ENCODE peak calls at places on chromosome 5, in four cellular contexts. K, O, B and L are unnamed samples.

GRCh38 chr5:165525268-165525667 is 2019.8 kb downstream of the MAT2B start:
- DNase-seq in K (no peak), O (no peak), B (no peak), L (no peak)

GRCh38 chr5:6431214-6432195 is 17.2 kb upstream of the UBE2QL1 start:
- DNase-seq in K (no peak), O (no peak), B (no peak), L (no peak)

GRCh38 chr5:149153751-149154610 is 12.7 kb downstream of the ABLIM3 start:
- DNase-seq in K (no peak), O (no peak), B (no peak), L (no peak)

GRCh38 chr5:169803077-169803981 is 166.3 kb downstream of the DOCK2 start:
- DNase-seq in K (peak; percentile 30), O (no peak), B (no peak), L (no peak)

GRCh38 chr5:142059304-142059940 is 46.6 kb upstream of the GNPDA1 start:
- DNase-seq in K (no peak), O (no peak), B (no peak), L (no peak)

GRCh38 chr5:60497706-60498500 is 202.1 kb downstream of the DEPDC1B start:
- DNase-seq in K (no peak), O (no peak), B (no peak), L (no peak)

GRCh38 chr5:74673011-74673790 is 11.8 kb upstream of the HEXB start:
- DNase-seq in K (no peak), O (no peak), B (peak; percentile 28), L (no peak)

GRCh38 chr5:135262364-135262763 is 136.7 kb downstream of the MACROH2A1 start:
- DNase-seq in K (no peak), O (no peak), B (no peak), L (no peak)

GRCh38 chr5:163245584-163245983 is 191.8 kb upstream of the CCNG1 start:
- DNase-seq in K (no peak), O (no peak), B (no peak), L (no peak)

GRCh38 chr5:121503111-121503840 is 348.4 kb upstream of the FTMT start:
- DNase-seq in K (no peak), O (peak; percentile 45), B (peak; percentile 8), L (no peak)

GRCh38 chr5:154603978-154604679 is 126.1 kb upstream of the HAND1 start:
- DNase-seq in K (no peak), O (no peak), B (no peak), L (no peak)

GRCh38 chr5:133749331-133749985 is 137.1 kb upstream of the FSTL4 start:
- DNase-seq in K (no peak), O (no peak), B (no peak), L (no peak)

GRCh38 chr5:72166070-72166979 is 59.0 kb downstream of the MAP1B start:
- DNase-seq in K (peak; percentile 37), O (peak; percentile 51), B (no peak), L (no peak)

GRCh38 chr5:157148734-157149615 is 6.3 kb upstream of the MED7 start:
- DNase-seq in K (peak; percentile 39), O (peak; percentile 90), B (peak; percentile 78), L (peak; percentile 55)

GRCh38 chr5:121144764-121145163 is 680.7 kb downstream of the PRR16 start:
- DNase-seq in K (no peak), O (no peak), B (no peak), L (no peak)

GRCh38 chr5:54520438-54520846 is 2.9 kb downstream of the SNX18 start:
- DNase-seq in K (no peak), O (no peak), B (no peak), L (no peak)

GRCh38 chr5:159582756-159583523 is 252.7 kb upstream of the IL12B start:
- DNase-seq in K (no peak), O (no peak), B (no peak), L (no peak)

GRCh38 chr5:160312139-160312959 is at the start of gene CCNJL:
- DNase-seq in K (peak; percentile 51), O (peak; percentile 57), B (no peak), L (no peak)

GRCh38 chr5:155631116-155631515 is 617.6 kb downstream of the KIF4B start:
- DNase-seq in K (no peak), O (no peak), B (no peak), L (no peak)

GRCh38 chr5:87300744-87301143 is 33.1 kb downstream of the RASA1 start:
- DNase-seq in K (no peak), O (no peak), B (no peak), L (no peak)

GRCh38 chr5:90546216-90546837 is 12.3 kb upstream of the ADGRV1 start:
- DNase-seq in K (no peak), O (no peak), B (no peak), L (no peak)

GRCh38 chr5:9544502-9545300 is 1.2 kb downstream of the SEMA5A start:
- DNase-seq in K (peak; percentile 85), O (peak; percentile 90), B (no peak), L (no peak)

GRCh38 chr5:75558972-75559632 is 47.4 kb downstream of the POLK start:
- DNase-seq in K (no peak), O (no peak), B (no peak), L (no peak)

GRCh38 chr5:38329132-38329715 is 70.9 kb downstream of the EGFLAM start:
- DNase-seq in K (no peak), O (no peak), B (no peak), L (no peak)

GRCh38 chr5:142235050-142235797 is 89.6 kb downstream of the SPRY4 start:
- DNase-seq in K (no peak), O (no peak), B (no peak), L (no peak)

GRCh38 chr5:126527158-126527557 is 67.9 kb downstream of the ALDH7A1 start:
- DNase-seq in K (no peak), O (no peak), B (no peak), L (no peak)

GRCh38 chr5:1526681-1527131 is 2.9 kb upstream of the LPCAT1 start:
- DNase-seq in K (peak; percentile 8), O (peak; percentile 41), B (peak; percentile 32), L (no peak)

GRCh38 chr5:160434022-160434531 is 12.4 kb downstream of the PTTG1 start:
- DNase-seq in K (no peak), O (peak; percentile 82), B (peak; percentile 71), L (no peak)

GRCh38 chr5:132372122-132372521 is 2.6 kb downstream of the SLC22A5 start:
- DNase-seq in K (no peak), O (no peak), B (no peak), L (no peak)
- H3K27ac ChIP-seq in K (no peak overlapping the region), O (peak overlapping the region; percentile 94), B (no peak overlapping the region), L (no peak overlapping the region)

GRCh38 chr5:322281-322941 is 897 bp downstream of the AHRR start:
- DNase-seq in K (no peak), O (no peak), B (no peak), L (no peak)

GRCh38 chr5:322942-323879 is 1.7 kb downstream of the AHRR start:
- DNase-seq in K (no peak), O (no peak), B (no peak), L (no peak)

GRCh38 chr5:320524-321232 is 836 bp upstream of the AHRR start:
- DNase-seq in K (no peak), O (no peak), B (no peak), L (no peak)

GRCh38 chr5:321233-321725 is at the start of gene AHRR:
- DNase-seq in K (no peak), O (peak; percentile 75), B (no peak), L (no peak)

GRCh38 chr5:321726-322251 is 275 bp downstream of the AHRR start:
- DNase-seq in K (no peak), O (no peak), B (no peak), L (no peak)
- H3K4me3 ChIP-seq in K (peak overlapping the region; percentile 6), O (peak overlapping the region; percentile 34), B (no peak overlapping the region), L (peak overlapping the region; percentile 37)

GRCh38 chr5:140220698-140221064 is 45.7 kb downstream of the CYSTM1 start:
- DNase-seq in K (no peak), O (no peak), B (no peak), L (no peak)
- H3K4me1 ChIP-seq in K (no peaks in the 10 kb centered on the region), O (no peaks in the 10 kb centered on the region), B (no peaks in the 10 kb centered on the region), L (no peaks in the 10 kb centered on the region)

GRCh38 chr5:140252470-140253126 is 50.3 kb downstream of the PFDN1 start:
- DNase-seq in K (no peak), O (no peak), B (no peak), L (no peak)

GRCh38 chr5:140251527-140251973 is 51.4 kb downstream of the PFDN1 start:
- DNase-seq in K (no peak), O (no peak), B (peak; percentile 64), L (peak; percentile 14)

GRCh38 chr5:140253985-140254384 is 48.9 kb downstream of the PFDN1 start:
- DNase-seq in K (no peak), O (peak; percentile 63), B (no peak), L (no peak)

GRCh38 chr5:140249536-140249935 is 53.4 kb downstream of the PFDN1 start:
- DNase-seq in K (no peak), O (no peak), B (peak; percentile 71), L (no peak)

GRCh38 chr5:140250386-140250785 is 52.5 kb downstream of the PFDN1 start:
- DNase-seq in K (no peak), O (no peak), B (no peak), L (no peak)
- H3K27ac ChIP-seq in K (no peak overlapping the region), O (peak overlapping the region; percentile 9), B (peak overlapping the region; percentile 46), L (no peak overlapping the region)

DNA sequence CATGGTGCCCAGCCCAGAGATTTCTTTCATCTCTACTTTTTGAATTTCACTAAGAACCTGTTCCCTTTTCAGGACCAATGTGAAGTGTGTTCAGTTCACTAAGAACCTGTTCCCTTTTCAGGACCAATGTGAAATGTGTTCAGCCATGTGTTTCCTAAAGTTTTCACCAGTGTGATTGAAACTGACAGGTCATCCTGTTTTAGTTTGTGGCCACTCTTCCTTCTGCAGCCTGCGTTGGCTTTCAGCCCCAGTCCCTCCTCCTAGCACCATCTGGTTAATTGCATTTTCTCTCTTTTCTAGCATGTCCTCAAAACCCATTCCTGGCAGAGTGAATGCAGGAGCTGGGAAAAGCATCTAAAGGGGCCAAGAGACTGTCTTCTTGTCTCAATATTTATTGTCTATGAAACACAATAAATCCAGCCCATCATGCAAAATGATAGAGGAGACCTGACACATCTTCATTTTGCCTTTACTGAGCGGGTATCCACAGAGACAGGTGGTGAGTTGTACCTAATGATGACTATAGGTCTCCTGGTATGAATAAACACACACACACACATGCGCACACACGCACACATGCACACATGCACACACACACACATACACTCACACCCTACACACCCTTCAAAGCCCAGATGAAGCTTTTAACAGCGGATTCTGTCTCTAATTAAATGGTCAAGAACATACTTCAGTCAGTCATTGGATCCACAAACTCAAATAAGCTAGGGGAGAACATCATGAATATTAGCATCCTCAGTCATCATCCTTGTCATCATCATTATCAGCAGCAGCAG is 6.1 kb upstream of the PANK3 start:
- DNase-seq in K (no peak), O (no peak), B (no peak), L (no peak)
- H3K4me3 ChIP-seq in K (no peak overlapping the region), O (no peak overlapping the region), B (no peak overlapping the region), L (no peak overlapping the region)

DNA sequence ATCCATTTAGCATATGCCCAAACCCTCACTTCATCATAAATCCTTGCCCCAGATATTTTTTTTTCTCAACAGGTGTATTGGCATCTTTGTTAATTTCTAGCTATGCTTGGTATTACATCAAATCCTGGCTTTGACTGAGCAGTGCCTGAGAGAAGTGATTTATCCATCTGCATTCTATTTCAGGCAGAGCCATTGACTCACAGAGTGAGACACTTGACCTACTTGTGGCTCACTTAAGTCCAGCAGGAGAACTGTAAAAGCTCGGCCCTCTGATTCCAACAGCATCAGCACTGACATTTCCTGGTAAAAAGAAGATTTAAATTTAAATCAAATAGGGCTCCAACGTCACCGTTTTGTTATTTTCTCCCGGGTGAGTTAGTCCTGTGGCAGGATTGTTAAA is 93.4 kb downstream of the PLK2 start:
- DNase-seq in K (no peak), O (no peak), B (no peak), L (no peak)
- H3K4me1 ChIP-seq in K (no peaks in the 10 kb centered on the region), O (no peaks in the 10 kb centered on the region), B (no peaks in the 10 kb centered on the region), L (no peaks in the 10 kb centered on the region)

GRCh38 chr5:67289763-67290521 is 93.3 kb upstream of the CD180 start:
- DNase-seq in K (peak; percentile 58), O (peak; percentile 54), B (no peak), L (no peak)
- H3K27ac ChIP-seq in K (peak overlapping the region; percentile 74), O (peak overlapping the region; percentile 70), B (no peak overlapping the region), L (no peak overlapping the region)